ENCODE peak calls at places on chromosomes 4 and X, in four cellular contexts. Q is foreskin fibroblast, B is esophagus squamous epithelium, W is fibroblast of mammary gland. D is an unnamed sample.

GRCh38 chr4:48375651-48376291 is 34.4 kb downstream of the SLAIN2 start:
- DNase-seq in Q (peak; percentile 94), B (no peak), W (peak; percentile 91), D (no peak)

GRCh38 chr4:152729466-152729865 is 49.7 kb upstream of the TMEM154 start:
- DNase-seq in B (no peak), Q (peak; percentile 69), W (peak; percentile 77), D (no peak)

GRCh38 chr4:5793514-5793913 is 82.5 kb downstream of the EVC start:
- DNase-seq in B (no peak), W (no peak), Q (no peak), D (no peak)

GRCh38 chr4:26503427-26503826 is 13.1 kb upstream of the CCKAR start:
- DNase-seq in B (no peak), Q (peak; percentile 34), W (no peak), D (no peak)

GRCh38 chr4:72701987-72702819 is 133.2 kb upstream of the ADAMTS3 start:
- DNase-seq in B (no peak), Q (peak; percentile 62), W (peak; percentile 70), D (peak; percentile 16)

GRCh38 chrX:46375831-46376230 is 169.4 kb downstream of the ZNF674 start:
- DNase-seq in W (no peak), B (no peak), Q (no peak), D (no peak)

GRCh38 chrX:115357316-115357715 is 67.8 kb downstream of the LUZP4 start:
- DNase-seq in W (no peak), Q (no peak), B (no peak), D (no peak)

GRCh38 chr4:139245590-139245989 is 34.4 kb downstream of the MGARP start:
- DNase-seq in W (no peak), Q (no peak), B (no peak), D (no peak)

GRCh38 chrX:130746709-130747347 is 156.2 kb downstream of the ENOX2 start:
- DNase-seq in Q (peak; percentile 35), W (peak; percentile 28), B (no peak), D (no peak)

GRCh38 chr4:158821228-158822009 is 52.6 kb downstream of the FNIP2 start:
- DNase-seq in Q (peak; percentile 70), B (no peak), W (peak; percentile 30), D (no peak)

GRCh38 chr4:181858746-181859145 is 384.5 kb upstream of the TENM3 start:
- DNase-seq in B (no peak), Q (no peak), W (no peak), D (no peak)

GRCh38 chr4:147638942-147639341 is 21.7 kb downstream of the TMEM184C start:
- DNase-seq in Q (peak; percentile 39), B (no peak), W (peak; percentile 31), D (no peak)

GRCh38 chr4:173522160-173522873 is 7.7 kb downstream of the HAND2 start:
- DNase-seq in W (peak; percentile 93), Q (peak; percentile 98), B (no peak), D (no peak)

GRCh38 chr4:8192748-8193738 is 6.0 kb upstream of the SH3TC1 start:
- DNase-seq in Q (peak; percentile 60), W (peak; percentile 60), B (no peak), D (no peak)
- TF ChIP-seq CTCF in Q (peak; percentile 12), W (peak; percentile 29), B (peak; percentile 46), D (no peak)

DNA sequence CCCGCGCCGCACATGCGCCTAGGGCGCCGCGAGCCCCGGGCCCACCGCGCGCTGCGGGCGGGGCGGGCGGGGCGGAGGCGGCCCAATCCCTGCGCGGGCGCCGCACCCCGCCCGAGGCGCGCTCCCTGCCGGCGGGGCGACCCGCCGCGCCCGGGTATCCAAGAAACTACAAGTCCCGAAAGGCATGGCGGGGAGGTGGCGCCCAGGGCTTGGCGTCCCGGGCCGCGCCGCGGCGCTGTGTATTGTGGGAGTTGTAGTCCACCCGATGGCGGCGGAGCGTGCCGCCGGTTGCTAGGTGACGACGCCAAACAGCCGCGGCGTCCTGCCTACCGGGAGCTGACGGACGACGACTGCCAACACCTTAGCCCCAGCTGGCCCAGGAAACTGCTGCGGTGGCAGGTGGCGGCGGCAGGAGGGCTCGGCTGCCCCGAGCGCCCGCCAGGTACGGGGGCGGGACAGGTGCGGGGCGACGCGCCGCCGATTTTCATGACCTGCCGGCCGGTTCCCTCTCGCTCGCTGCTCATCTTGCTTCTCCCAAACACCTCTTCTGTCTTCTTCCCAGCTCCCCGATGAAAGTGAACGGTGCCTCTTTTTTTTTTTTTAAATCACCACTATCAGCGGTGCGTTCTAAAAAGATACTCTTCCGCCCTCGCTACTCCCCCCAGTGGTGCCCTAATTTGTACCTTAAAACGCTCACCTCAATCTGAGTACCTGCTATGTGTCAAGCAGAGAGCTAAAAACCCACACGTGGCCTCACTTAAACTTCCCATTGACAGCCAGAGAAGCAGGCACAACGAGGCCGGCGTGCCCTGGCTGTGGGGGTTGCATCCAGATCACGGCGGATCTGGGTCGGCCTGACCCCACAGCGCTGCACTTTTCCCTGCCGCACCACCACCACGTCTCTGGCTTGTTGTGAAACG is at the start of gene CFAP99:
- DNase-seq in W (peak; percentile 88), B (peak; percentile 80), Q (peak; percentile 99), D (peak; percentile 98)
- TF ChIP-seq CTCF in W (no peak), B (no peak), Q (no peak), D (no peak)

GRCh38 chrX:11944486-11944885 is 186.4 kb downstream of the MSL3 start:
- DNase-seq in B (no peak), W (peak; percentile 68), Q (peak; percentile 78), D (peak; percentile 38)
- TF ChIP-seq CTCF in B (no peak), W (peak; percentile 69), Q (peak; percentile 43), D (peak; percentile 38)

GRCh38 chr4:149108626-149109025 is 666.4 kb upstream of the NR3C2 start:
- DNase-seq in B (no peak), Q (peak; percentile 18), W (peak; percentile 17), D (no peak)

GRCh38 chr4:149113804-149114430 is 671.7 kb upstream of the NR3C2 start:
- DNase-seq in Q (peak; percentile 57), W (peak; percentile 74), B (no peak), D (no peak)

GRCh38 chr4:149110499-149110898 is 668.3 kb upstream of the NR3C2 start:
- DNase-seq in W (no peak), B (no peak), Q (no peak), D (no peak)

DNA sequence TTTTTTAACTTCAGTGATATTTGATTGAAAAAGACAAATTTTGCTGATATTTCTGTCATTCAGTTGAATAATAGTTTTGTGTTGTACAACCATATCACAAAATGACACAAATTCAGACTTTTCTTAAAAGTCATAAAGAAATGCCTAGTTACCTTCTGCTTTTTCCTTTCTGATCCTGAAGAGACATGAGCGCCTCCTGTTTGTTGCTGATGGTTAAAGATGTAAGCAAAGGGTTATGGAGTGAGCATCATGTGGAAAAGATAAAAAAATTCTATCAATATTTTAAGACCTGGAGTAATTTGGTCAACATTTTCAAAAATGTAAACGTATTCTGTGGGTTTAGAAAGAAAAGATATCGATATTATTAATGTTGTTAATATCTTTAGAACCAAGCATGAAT is 669.9 kb upstream of the NR3C2 start:
- DNase-seq in W (no peak), B (no peak), Q (no peak), D (no peak)
- TF ChIP-seq CTCF in W (no peak), B (no peak), Q (no peak), D (no peak)

D was measured in endothelial cell.